ENCODE peak calls at places on chromosomes 4 and X, in ten cellular contexts. W is uterus, K is upper lobe of left lung, O is tibial nerve, B is NB4, M is body of pancreas, Q is lower leg skin, P is stomach, D is A549, F is spleen. R is an unnamed sample.

GRCh38 chr4:3386486-3386885 is 55.3 kb upstream of the HGFAC start:
- DNase-seq in W (no peak), F (no peak), K (no peak), O (no peak), Q (peak), M (no peak), P (no peak), B (no peak), D (no peak), R (no peak)

GRCh38 chrX:39896951-39897740 is 200.6 kb downstream of the BCOR start:
- DNase-seq in F (no peak), P (no peak), O (no peak), Q (no peak), K (peak), M (peak), B (peak), W (no peak), D (no peak), R (no peak)

GRCh38 chr4:152176627-152177214 is 359.2 kb downstream of the FBXW7 start:
- DNase-seq in M (no peak), F (no peak), K (no peak), W (no peak), Q (peak), O (no peak), D (no peak), B (no peak), P (no peak), R (no peak)

GRCh38 chr4:149441338-149441737 is 374.3 kb downstream of the IQCM start:
- DNase-seq in O (no peak), K (no peak), Q (no peak), F (no peak), W (no peak), P (no peak), D (no peak), M (no peak), B (no peak), R (no peak)

GRCh38 chr4:24912252-24913098 is at the start of gene CCDC149:
- DNase-seq in K (peak), O (peak), P (peak), F (peak), W (peak), B (no peak), D (peak), Q (peak), M (peak), R (peak)

GRCh38 chr4:7335363-7336066 is 99.2 kb downstream of the PSAPL1 start:
- DNase-seq in M (peak), B (peak), K (peak), O (peak), D (peak), P (peak), F (peak), Q (no peak), W (peak), R (peak)

GRCh38 chr4:27176400-27176799 is 315.8 kb downstream of the STIM2 start:
- DNase-seq in Q (no peak), P (no peak), B (peak), W (no peak), M (no peak), F (no peak), O (no peak), K (no peak), D (no peak), R (peak)

GRCh38 chr4:48653217-48654014 is 126.7 kb downstream of the FRYL start:
- DNase-seq in M (peak), B (peak), O (no peak), F (no peak), W (no peak), K (no peak), D (no peak), P (no peak), Q (no peak), R (peak)

GRCh38 chr4:16889945-16890344 is 8.5 kb downstream of the LDB2 start:
- DNase-seq in B (no peak), D (no peak), F (no peak), K (no peak), P (no peak), Q (no peak), W (no peak), O (no peak), M (no peak), R (no peak)

GRCh38 chr4:27524224-27524623 is 663.6 kb downstream of the STIM2 start:
- DNase-seq in M (no peak), P (no peak), D (no peak), F (no peak), B (no peak), K (no peak), W (no peak), O (no peak), Q (no peak), R (no peak)

GRCh38 chrX:38939067-38939466 is 137.8 kb downstream of the MID1IP1 start:
- DNase-seq in W (peak), M (peak), D (no peak), Q (no peak), B (no peak), P (no peak), O (peak), K (no peak), F (no peak), R (no peak)

GRCh38 chr4:121448231-121448630 is 67.4 kb upstream of the QRFPR start:
- DNase-seq in W (no peak), D (no peak), B (no peak), F (no peak), O (no peak), Q (no peak), K (no peak), M (peak), P (peak), R (peak)

GRCh38 chr4:24730256-24731001 is 64.9 kb upstream of the SOD3 start:
- DNase-seq in O (peak), Q (peak), P (no peak), F (no peak), D (no peak), B (no peak), W (peak), K (peak), M (peak), R (peak)

GRCh38 chr4:26912810-26913209 is 52.2 kb downstream of the STIM2 start:
- DNase-seq in K (no peak), B (peak), W (no peak), F (no peak), M (no peak), Q (no peak), D (no peak), P (no peak), O (no peak), R (no peak)

GRCh38 chrX:29941292-29941691 is 274.1 kb upstream of the MAGEB2 start:
- DNase-seq in O (no peak), M (no peak), P (no peak), B (no peak), W (no peak), K (no peak), D (no peak), Q (no peak), F (no peak), R (no peak)

GRCh38 chr4:185425600-185426352 is at the start of gene UFSP2:
- DNase-seq in F (peak), P (peak), K (peak), D (peak), O (peak), M (peak), B (peak), W (peak), Q (peak), R (peak)

GRCh38 chrX:38552721-38553120 is 8.6 kb upstream of the TSPAN7 start:
- DNase-seq in F (no peak), D (no peak), P (no peak), W (no peak), K (no peak), M (no peak), B (no peak), O (no peak), Q (no peak), R (no peak)

GRCh38 chr4:182881928-182882327 is 35.3 kb downstream of the DCTD start:
- DNase-seq in M (peak), Q (peak), D (no peak), K (no peak), W (no peak), B (no peak), O (peak), P (peak), F (peak), R (no peak)

GRCh38 chr4:68361146-68361589 is 11.3 kb upstream of the YTHDC1 start:
- DNase-seq in P (no peak), Q (no peak), O (no peak), B (peak), D (no peak), W (no peak), M (no peak), F (no peak), K (no peak), R (no peak)

GRCh38 chr4:3679851-3680311 is 86.3 kb upstream of the ADRA2C start:
- DNase-seq in D (no peak), P (no peak), Q (no peak), W (peak), M (peak), B (no peak), K (no peak), F (peak), O (no peak), R (no peak)

GRCh38 chr4:121943941-121944340 is 7.9 kb downstream of the TRPC3 start:
- DNase-seq in F (no peak), O (no peak), K (no peak), Q (no peak), M (no peak), D (no peak), B (peak), W (no peak), P (no peak), R (no peak)

GRCh38 chrX:33725556-33726232 is 406.4 kb downstream of the FAM47A start:
- DNase-seq in W (peak), M (peak), D (no peak), P (no peak), O (no peak), F (no peak), K (peak), Q (no peak), B (peak), R (no peak)

GRCh38 chr4:102687373-102687981 is 73.3 kb downstream of the MANBA start:
- DNase-seq in P (no peak), D (peak), M (no peak), Q (no peak), F (no peak), K (no peak), B (no peak), O (no peak), W (no peak), R (no peak)

GRCh38 chrX:132750312-132751042 is 208.0 kb downstream of the HS6ST2 start:
- DNase-seq in W (no peak), M (no peak), P (no peak), O (no peak), K (no peak), B (peak), Q (no peak), F (no peak), D (no peak), R (no peak)

GRCh38 chrX:77597090-77597489 is 149.9 kb downstream of the FGF16 start:
- DNase-seq in M (no peak), Q (no peak), W (no peak), O (no peak), D (peak), F (no peak), K (no peak), P (no peak), B (peak), R (no peak)

GRCh38 chrX:48956728-48957414 is 536 bp downstream of the OTUD5 start:
- DNase-seq in F (peak), B (peak), O (no peak), M (no peak), W (no peak), K (no peak), P (peak), D (no peak), Q (no peak), R (peak)

GRCh38 chrX:153649178-153649914 is 2.3 kb downstream of the DUSP9 start:
- DNase-seq in P (no peak), M (peak), F (peak), Q (no peak), B (peak), O (no peak), D (peak), K (peak), W (peak), R (no peak)

GRCh38 chrX:46531442-46531841 is 13.8 kb downstream of the ZNF674 start:
- DNase-seq in Q (no peak), W (no peak), K (no peak), P (no peak), M (no peak), O (no peak), F (no peak), D (no peak), B (no peak), R (no peak)

DNA sequence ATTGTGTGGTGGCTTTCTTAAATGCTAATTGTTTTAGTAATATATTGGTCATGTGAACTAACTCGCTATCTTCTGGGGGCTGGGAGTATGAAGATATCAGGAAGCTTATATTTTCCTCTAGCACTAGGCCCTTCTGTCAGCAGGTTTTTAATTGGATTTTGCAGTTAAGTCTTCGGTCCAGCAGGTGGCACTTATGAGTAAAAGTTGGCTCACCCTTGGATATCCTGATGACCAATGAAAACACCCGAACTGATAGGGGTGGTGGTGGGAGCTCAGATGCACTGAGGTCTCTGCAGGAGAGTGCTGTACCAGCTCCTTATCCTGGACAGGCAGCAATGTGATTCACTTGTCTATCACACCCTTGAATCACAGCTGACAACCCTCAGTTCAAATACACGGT is 1365.8 kb upstream of the DIAPH2 start:
- DNase-seq in F (no peak), O (no peak), P (no peak), K (no peak), Q (no peak), W (no peak), B (peak), M (no peak), D (no peak), R (no peak)
- TF ChIP-seq CTCF in F (no peak), O (no peak), P (no peak), K (no peak), Q (no peak), W (no peak), B (peak), M (no peak), D (no peak), R (no peak)

DNA sequence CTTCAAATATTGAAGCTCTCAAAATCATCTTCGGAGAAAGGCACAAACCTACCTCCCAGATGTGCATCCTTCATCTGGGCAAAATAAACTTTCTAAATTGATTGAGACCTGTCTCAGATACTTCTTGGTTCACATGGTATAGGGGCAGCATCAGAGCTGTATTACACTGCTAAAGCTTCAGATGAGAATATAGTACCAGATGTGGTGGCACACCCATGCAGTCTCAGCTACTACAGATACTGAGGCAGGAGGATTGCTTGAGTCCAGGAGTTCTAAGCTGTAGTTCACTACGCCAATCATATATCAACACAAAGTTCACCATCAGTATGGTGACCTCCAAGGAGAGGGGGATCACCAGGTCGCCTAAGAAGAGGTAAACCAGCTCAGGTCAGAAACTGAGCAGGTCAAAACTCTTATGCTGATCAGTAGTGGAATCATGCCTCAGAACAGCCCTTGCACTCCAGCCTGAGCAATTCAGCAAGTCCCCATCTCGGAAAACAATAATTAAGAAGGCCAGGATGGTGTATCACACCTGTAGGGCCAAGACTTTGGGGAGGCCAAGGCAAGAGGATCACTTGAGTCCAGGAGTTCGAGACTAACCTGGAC is 22.0 kb downstream of the ELF2 start:
- DNase-seq in M (no peak), F (no peak), D (no peak), O (no peak), K (no peak), Q (no peak), B (no peak), P (no peak), W (no peak), R (no peak)
- TF ChIP-seq POLR2A in M (no peak), F (no peak), D (no peak), O (no peak), K (no peak), Q (no peak), B (no peak), P (no peak), W (no peak), R (no peak)

GRCh38 chrX:24498975-24499374 is 33.9 kb downstream of the PDK3 start:
- DNase-seq in M (no peak), D (peak), K (no peak), F (no peak), P (no peak), O (no peak), Q (no peak), B (peak), W (no peak), R (no peak)
- TF ChIP-seq CTCF in M (peak), D (peak), K (peak), F (peak), P (no peak), O (peak), Q (no peak), B (no peak), W (peak), R (peak)

GRCh38 chr4:165115301-165115700 is 2.6 kb upstream of the TMEM192 start:
- DNase-seq in M (no peak), B (no peak), D (no peak), F (no peak), W (no peak), O (no peak), K (no peak), P (no peak), Q (no peak), R (no peak)

GRCh38 chr4:165106518-165106917 is 6.1 kb downstream of the TMEM192 start:
- DNase-seq in O (no peak), W (no peak), K (no peak), Q (peak), M (no peak), B (no peak), D (no peak), F (no peak), P (no peak), R (no peak)

GRCh38 chr4:165111906-165112257 is 778 bp downstream of the TMEM192 start:
- DNase-seq in Q (no peak), K (no peak), B (no peak), P (no peak), O (no peak), M (no peak), W (no peak), D (no peak), F (no peak), R (no peak)

GRCh38 chr4:165118256-165118909 is 5.7 kb upstream of the TMEM192 start:
- DNase-seq in B (no peak), P (no peak), W (no peak), K (no peak), D (no peak), O (no peak), F (no peak), Q (no peak), M (no peak), R (no peak)

DNA sequence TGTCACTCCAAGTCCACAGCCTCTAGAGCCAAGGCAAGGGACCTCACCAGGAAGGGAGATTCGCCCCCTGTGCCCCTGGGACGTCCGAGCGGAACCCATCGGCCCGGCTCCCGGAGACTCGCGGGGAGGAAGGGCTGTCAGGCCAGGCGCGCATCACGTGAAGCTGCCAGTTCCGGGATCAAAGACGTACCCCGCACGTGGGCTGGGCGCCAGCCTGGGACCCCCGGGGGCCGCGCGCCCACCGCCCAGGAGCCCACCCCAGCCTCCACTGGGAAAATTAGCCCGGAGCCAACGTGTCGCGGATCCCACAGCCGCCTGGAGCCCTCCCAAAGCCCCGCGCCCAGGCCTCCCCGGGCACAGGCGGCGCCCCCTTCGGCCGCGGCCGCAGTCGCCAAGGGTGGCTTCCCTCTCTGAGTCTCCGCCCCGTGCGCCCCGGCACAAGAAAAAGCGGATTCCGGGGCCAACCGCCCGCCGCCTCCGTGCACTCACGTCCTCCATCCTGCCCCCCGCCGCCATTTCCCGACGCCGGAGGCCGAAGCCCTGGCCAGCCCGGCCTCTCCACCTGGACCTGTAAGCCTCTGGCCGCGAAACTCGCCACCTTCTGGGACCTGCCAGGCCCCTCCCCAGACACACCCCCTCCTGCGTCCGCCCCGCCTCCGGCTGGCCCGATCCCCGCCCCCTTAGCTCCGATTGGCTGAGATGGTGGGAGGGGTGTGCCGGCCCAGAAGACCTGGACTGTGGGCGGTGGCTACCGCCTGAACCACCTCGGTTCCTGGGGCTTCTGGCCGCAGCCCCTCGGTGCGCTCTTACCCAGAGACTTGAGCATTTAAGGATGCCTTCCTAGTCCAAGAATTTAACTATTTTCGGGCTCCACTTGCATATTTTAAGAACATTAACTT is at the start of gene TMEM192:
- DNase-seq in D (peak), M (peak), O (peak), W (peak), P (peak), B (peak), F (peak), K (peak), Q (peak), R (peak)
- TF ChIP-seq POLR2A in D (no peak), M (peak), O (no peak), W (peak), P (no peak), B (peak), F (no peak), K (peak), Q (no peak), R (peak)

GRCh38 chr4:141853091-141853734 is 216.8 kb downstream of the IL15 start:
- DNase-seq in O (no peak), F (no peak), Q (no peak), P (no peak), K (no peak), D (no peak), B (no peak), M (peak), W (no peak), R (peak)
- TF ChIP-seq CTCF in O (no peak), F (no peak), Q (no peak), P (no peak), K (no peak), D (no peak), B (no peak), M (no peak), W (no peak), R (no peak)

GRCh38 chr4:77157859-77158486 is 966 bp downstream of the CCNG2 start:
- DNase-seq in F (peak), B (peak), P (peak), M (peak), D (peak), K (peak), O (peak), Q (peak), W (peak), R (peak)
- TF ChIP-seq POLR2A in F (peak), B (no peak), P (no peak), M (peak), D (no peak), K (peak), O (peak), Q (no peak), W (peak), R (peak)